ENCODE peak calls at places on chromosomes 12 and 14, in nine cellular contexts. One of them, this sample, is unnamed.

GRCh38 chr14:68367444-68368014 is 425.3 kb downstream of the ZFP36L1 start:
- DNase-seq in iPS DF 19.7: no peak
- DNase-seq in D341Med: no peak
- DNase-seq in MG63: no peak
- DNase-seq in neural progenitor cell: no peak
- DNase-seq in SK-N-DZ: no peak
- DNase-seq in mesothelial cell of epicardium: no peak
- DNase-seq in T-helper 2 cell: no peak
- DNase-seq in ELR: no peak
- DNase-seq in this sample: no peak

GRCh38 chr12:67519824-67520433 is 128.6 kb upstream of the DYRK2 start:
- DNase-seq in iPS DF 19.7: peak; percentile 89
- DNase-seq in D341Med: no peak
- DNase-seq in MG63: no peak
- DNase-seq in neural progenitor cell: peak; percentile 73
- DNase-seq in SK-N-DZ: no peak
- DNase-seq in mesothelial cell of epicardium: no peak
- DNase-seq in T-helper 2 cell: no peak
- DNase-seq in ELR: no peak
- DNase-seq in this sample: peak; percentile 94

GRCh38 chr14:32648434-32648833 is 290.2 kb upstream of the NPAS3 start:
- DNase-seq in iPS DF 19.7: no peak
- DNase-seq in D341Med: no peak
- DNase-seq in MG63: no peak
- DNase-seq in neural progenitor cell: no peak
- DNase-seq in SK-N-DZ: no peak
- DNase-seq in mesothelial cell of epicardium: no peak
- DNase-seq in T-helper 2 cell: no peak
- DNase-seq in ELR: peak; percentile 7
- DNase-seq in this sample: no peak

GRCh38 chr12:101019193-101019592 is 190.8 kb downstream of the SLC5A8 start:
- DNase-seq in iPS DF 19.7: no peak
- DNase-seq in D341Med: no peak
- DNase-seq in MG63: no peak
- DNase-seq in neural progenitor cell: no peak
- DNase-seq in SK-N-DZ: no peak
- DNase-seq in mesothelial cell of epicardium: no peak
- DNase-seq in T-helper 2 cell: no peak
- DNase-seq in ELR: no peak
- DNase-seq in this sample: no peak

GRCh38 chr14:92520102-92520651 is 6.6 kb downstream of the RIN3 start:
- DNase-seq in iPS DF 19.7: no peak
- DNase-seq in D341Med: no peak
- DNase-seq in MG63: no peak
- DNase-seq in neural progenitor cell: no peak
- DNase-seq in SK-N-DZ: no peak
- DNase-seq in mesothelial cell of epicardium: no peak
- DNase-seq in T-helper 2 cell: no peak
- DNase-seq in ELR: no peak
- DNase-seq in this sample: no peak

GRCh38 chr14:59020382-59020781 is 168.1 kb upstream of the DAAM1 start:
- DNase-seq in iPS DF 19.7: no peak
- DNase-seq in D341Med: peak; percentile 37
- DNase-seq in MG63: no peak
- DNase-seq in neural progenitor cell: peak; percentile 27
- DNase-seq in SK-N-DZ: peak; percentile 18
- DNase-seq in mesothelial cell of epicardium: no peak
- DNase-seq in T-helper 2 cell: peak; percentile 19
- DNase-seq in ELR: peak; percentile 50
- DNase-seq in this sample: no peak

GRCh38 chr12:124568431-124569374 is 1.3 kb upstream of the NCOR2 start:
- DNase-seq in iPS DF 19.7: no peak
- DNase-seq in D341Med: peak; percentile 88
- DNase-seq in MG63: peak; percentile 81
- DNase-seq in neural progenitor cell: peak; percentile 64
- DNase-seq in SK-N-DZ: peak; percentile 91
- DNase-seq in mesothelial cell of epicardium: no peak
- DNase-seq in T-helper 2 cell: no peak
- DNase-seq in ELR: peak; percentile 49
- DNase-seq in this sample: peak; percentile 86

GRCh38 chr12:83805873-83806272 is 1106.7 kb downstream of the SLC6A15 start:
- DNase-seq in iPS DF 19.7: no peak
- DNase-seq in D341Med: no peak
- DNase-seq in MG63: no peak
- DNase-seq in neural progenitor cell: no peak
- DNase-seq in SK-N-DZ: no peak
- DNase-seq in mesothelial cell of epicardium: no peak
- DNase-seq in T-helper 2 cell: no peak
- DNase-seq in ELR: no peak
- DNase-seq in this sample: no peak

GRCh38 chr12:2027379-2027778 is 23.1 kb upstream of the DCP1B start:
- DNase-seq in iPS DF 19.7: no peak
- DNase-seq in D341Med: peak; percentile 58
- DNase-seq in MG63: no peak
- DNase-seq in neural progenitor cell: no peak
- DNase-seq in SK-N-DZ: no peak
- DNase-seq in mesothelial cell of epicardium: no peak
- DNase-seq in T-helper 2 cell: no peak
- DNase-seq in ELR: no peak
- DNase-seq in this sample: no peak

GRCh38 chr14:103483600-103483999 is 39.0 kb downstream of the CKB start:
- DNase-seq in iPS DF 19.7: no peak
- DNase-seq in D341Med: no peak
- DNase-seq in MG63: peak; percentile 74
- DNase-seq in neural progenitor cell: no peak
- DNase-seq in SK-N-DZ: no peak
- DNase-seq in mesothelial cell of epicardium: no peak
- DNase-seq in T-helper 2 cell: no peak
- DNase-seq in ELR: peak; percentile 95
- DNase-seq in this sample: no peak

GRCh38 chr14:105375635-105376057 is 22.7 kb upstream of the TEX22 start:
- DNase-seq in iPS DF 19.7: no peak
- DNase-seq in D341Med: no peak
- DNase-seq in MG63: no peak
- DNase-seq in neural progenitor cell: no peak
- DNase-seq in SK-N-DZ: no peak
- DNase-seq in mesothelial cell of epicardium: no peak
- DNase-seq in T-helper 2 cell: peak; percentile 55
- DNase-seq in ELR: peak; percentile 56
- DNase-seq in this sample: no peak

GRCh38 chr12:25518512-25518911 is 34.6 kb downstream of the LMNTD1 start:
- DNase-seq in iPS DF 19.7: no peak
- DNase-seq in D341Med: no peak
- DNase-seq in MG63: no peak
- DNase-seq in neural progenitor cell: no peak
- DNase-seq in SK-N-DZ: no peak
- DNase-seq in mesothelial cell of epicardium: no peak
- DNase-seq in T-helper 2 cell: peak; percentile 28
- DNase-seq in ELR: peak; percentile 73
- DNase-seq in this sample: no peak

GRCh38 chr14:80358112-80358511 is 146.8 kb upstream of the DIO2 start:
- DNase-seq in iPS DF 19.7: no peak
- DNase-seq in D341Med: no peak
- DNase-seq in MG63: no peak
- DNase-seq in neural progenitor cell: no peak
- DNase-seq in SK-N-DZ: no peak
- DNase-seq in mesothelial cell of epicardium: no peak
- DNase-seq in T-helper 2 cell: no peak
- DNase-seq in ELR: no peak
- DNase-seq in this sample: no peak

GRCh38 chr12:62914443-62914909 is 20.5 kb downstream of the PPM1H start:
- DNase-seq in iPS DF 19.7: no peak
- DNase-seq in D341Med: no peak
- DNase-seq in MG63: no peak
- DNase-seq in neural progenitor cell: no peak
- DNase-seq in SK-N-DZ: no peak
- DNase-seq in mesothelial cell of epicardium: no peak
- DNase-seq in T-helper 2 cell: no peak
- DNase-seq in ELR: no peak
- DNase-seq in this sample: no peak

GRCh38 chr12:51635371-51635770 is 44.3 kb downstream of the SCN8A start:
- DNase-seq in iPS DF 19.7: no peak
- DNase-seq in D341Med: no peak
- DNase-seq in MG63: no peak
- DNase-seq in neural progenitor cell: no peak
- DNase-seq in SK-N-DZ: no peak
- DNase-seq in mesothelial cell of epicardium: no peak
- DNase-seq in T-helper 2 cell: no peak
- DNase-seq in ELR: peak; percentile 68
- DNase-seq in this sample: no peak

GRCh38 chr12:30862486-30862885 is 64.1 kb upstream of the TSPAN11 start:
- DNase-seq in iPS DF 19.7: no peak
- DNase-seq in D341Med: no peak
- DNase-seq in MG63: no peak
- DNase-seq in neural progenitor cell: no peak
- DNase-seq in SK-N-DZ: no peak
- DNase-seq in mesothelial cell of epicardium: no peak
- DNase-seq in T-helper 2 cell: no peak
- DNase-seq in ELR: no peak
- DNase-seq in this sample: no peak

GRCh38 chr12:110421159-110421661 is 17.7 kb upstream of the ANAPC7 start:
- DNase-seq in iPS DF 19.7: no peak
- DNase-seq in D341Med: no peak
- DNase-seq in MG63: no peak
- DNase-seq in neural progenitor cell: no peak
- DNase-seq in SK-N-DZ: no peak
- DNase-seq in mesothelial cell of epicardium: no peak
- DNase-seq in T-helper 2 cell: no peak
- DNase-seq in ELR: no peak
- DNase-seq in this sample: no peak

GRCh38 chr12:124334976-124335375 is 40.1 kb downstream of the RFLNA start:
- DNase-seq in iPS DF 19.7: no peak
- DNase-seq in D341Med: no peak
- DNase-seq in MG63: no peak
- DNase-seq in neural progenitor cell: peak; percentile 62
- DNase-seq in SK-N-DZ: no peak
- DNase-seq in mesothelial cell of epicardium: no peak
- DNase-seq in T-helper 2 cell: no peak
- DNase-seq in ELR: no peak
- DNase-seq in this sample: no peak

GRCh38 chr14:51593397-51593796 is 58.3 kb upstream of the FRMD6 start:
- DNase-seq in iPS DF 19.7: no peak
- DNase-seq in D341Med: no peak
- DNase-seq in MG63: no peak
- DNase-seq in neural progenitor cell: no peak
- DNase-seq in SK-N-DZ: no peak
- DNase-seq in mesothelial cell of epicardium: no peak
- DNase-seq in T-helper 2 cell: no peak
- DNase-seq in ELR: peak; percentile 46
- DNase-seq in this sample: no peak

GRCh38 chr12:111368291-111368683 is 608 bp downstream of the PHETA1 start:
- DNase-seq in iPS DF 19.7: no peak
- DNase-seq in D341Med: peak; percentile 58
- DNase-seq in MG63: peak; percentile 9
- DNase-seq in neural progenitor cell: peak; percentile 31
- DNase-seq in SK-N-DZ: no peak
- DNase-seq in mesothelial cell of epicardium: no peak
- DNase-seq in T-helper 2 cell: no peak
- DNase-seq in ELR: no peak
- DNase-seq in this sample: peak; percentile 14

GRCh38 chr12:57127710-57128518 is at the start of gene LRP1:
- DNase-seq in iPS DF 19.7: no peak
- DNase-seq in D341Med: peak; percentile 92
- DNase-seq in MG63: peak; percentile 83
- DNase-seq in neural progenitor cell: peak; percentile 91
- DNase-seq in SK-N-DZ: peak; percentile 83
- DNase-seq in mesothelial cell of epicardium: peak; percentile 88
- DNase-seq in T-helper 2 cell: peak; percentile 89
- DNase-seq in ELR: peak; percentile 84
- DNase-seq in this sample: peak; percentile 86

GRCh38 chr12:130583317-130583716 is 132.8 kb downstream of the RIMBP2 start:
- DNase-seq in iPS DF 19.7: no peak
- DNase-seq in D341Med: no peak
- DNase-seq in MG63: no peak
- DNase-seq in neural progenitor cell: no peak
- DNase-seq in SK-N-DZ: no peak
- DNase-seq in mesothelial cell of epicardium: no peak
- DNase-seq in T-helper 2 cell: no peak
- DNase-seq in ELR: no peak
- DNase-seq in this sample: no peak

GRCh38 chr14:77041837-77042557 is 13.5 kb upstream of the IRF2BPL start:
- DNase-seq in iPS DF 19.7: no peak
- DNase-seq in D341Med: no peak
- DNase-seq in MG63: peak; percentile 84
- DNase-seq in neural progenitor cell: no peak
- DNase-seq in SK-N-DZ: no peak
- DNase-seq in mesothelial cell of epicardium: no peak
- DNase-seq in T-helper 2 cell: no peak
- DNase-seq in ELR: peak; percentile 67
- DNase-seq in this sample: no peak

GRCh38 chr12:104433061-104433460 is 23.7 kb upstream of the CHST11 start:
- DNase-seq in iPS DF 19.7: no peak
- DNase-seq in D341Med: no peak
- DNase-seq in MG63: no peak
- DNase-seq in neural progenitor cell: no peak
- DNase-seq in SK-N-DZ: no peak
- DNase-seq in mesothelial cell of epicardium: no peak
- DNase-seq in T-helper 2 cell: no peak
- DNase-seq in ELR: no peak
- DNase-seq in this sample: no peak

GRCh38 chr12:96425321-96425720 is 25.1 kb upstream of the CDK17 start:
- DNase-seq in iPS DF 19.7: no peak
- DNase-seq in D341Med: no peak
- DNase-seq in MG63: peak; percentile 43
- DNase-seq in neural progenitor cell: no peak
- DNase-seq in SK-N-DZ: no peak
- DNase-seq in mesothelial cell of epicardium: no peak
- DNase-seq in T-helper 2 cell: peak; percentile 80
- DNase-seq in ELR: peak; percentile 94
- DNase-seq in this sample: no peak

GRCh38 chr14:90111895-90112534 is 50.2 kb downstream of the KCNK13 start:
- DNase-seq in iPS DF 19.7: no peak
- DNase-seq in D341Med: no peak
- DNase-seq in MG63: peak; percentile 29
- DNase-seq in neural progenitor cell: no peak
- DNase-seq in SK-N-DZ: no peak
- DNase-seq in mesothelial cell of epicardium: no peak
- DNase-seq in T-helper 2 cell: no peak
- DNase-seq in ELR: peak; percentile 82
- DNase-seq in this sample: no peak

GRCh38 chr12:12244341-12244740 is 22.5 kb downstream of the LRP6 start:
- DNase-seq in iPS DF 19.7: no peak
- DNase-seq in D341Med: no peak
- DNase-seq in MG63: no peak
- DNase-seq in neural progenitor cell: no peak
- DNase-seq in SK-N-DZ: no peak
- DNase-seq in mesothelial cell of epicardium: no peak
- DNase-seq in T-helper 2 cell: no peak
- DNase-seq in ELR: no peak
- DNase-seq in this sample: no peak

GRCh38 chr14:68444449-68445168 is 348.3 kb downstream of the ZFP36L1 start:
- DNase-seq in iPS DF 19.7: no peak
- DNase-seq in D341Med: no peak
- DNase-seq in MG63: peak; percentile 73
- DNase-seq in neural progenitor cell: no peak
- DNase-seq in SK-N-DZ: no peak
- DNase-seq in mesothelial cell of epicardium: no peak
- DNase-seq in T-helper 2 cell: no peak
- DNase-seq in ELR: no peak
- DNase-seq in this sample: no peak

GRCh38 chr12:116159175-116159574 is 118.3 kb downstream of the MED13L start:
- DNase-seq in iPS DF 19.7: no peak
- DNase-seq in D341Med: no peak
- DNase-seq in MG63: no peak
- DNase-seq in neural progenitor cell: no peak
- DNase-seq in SK-N-DZ: no peak
- DNase-seq in mesothelial cell of epicardium: no peak
- DNase-seq in T-helper 2 cell: no peak
- DNase-seq in ELR: no peak
- DNase-seq in this sample: no peak

GRCh38 chr12:45232771-45233372 is 17.0 kb downstream of the ANO6 start:
- DNase-seq in iPS DF 19.7: peak; percentile 78
- DNase-seq in D341Med: no peak
- DNase-seq in MG63: peak; percentile 89
- DNase-seq in neural progenitor cell: no peak
- DNase-seq in SK-N-DZ: no peak
- DNase-seq in mesothelial cell of epicardium: no peak
- DNase-seq in T-helper 2 cell: no peak
- DNase-seq in ELR: peak; percentile 99
- DNase-seq in this sample: peak; percentile 76

GRCh38 chr12:52369809-52370208 is 2.5 kb upstream of the KRT85 start:
- DNase-seq in iPS DF 19.7: no peak
- DNase-seq in D341Med: no peak
- DNase-seq in MG63: no peak
- DNase-seq in neural progenitor cell: no peak
- DNase-seq in SK-N-DZ: no peak
- DNase-seq in mesothelial cell of epicardium: no peak
- DNase-seq in T-helper 2 cell: no peak
- DNase-seq in ELR: no peak
- DNase-seq in this sample: no peak

This sample was measured in ELF-1.